ENCODE peak calls at places on chromosome 5, in ten cellular contexts. A is small intestine, K is A549, Y is SJSA1, H is BE2C, F is right atrium auricular region, U is HAP-1, P is dorsolateral prefrontal cortex, M is GM23248, X is fibroblast of pulmonary artery. S is an unnamed sample.

GRCh38 chr5:65961644-65962043 is 35.3 kb downstream of the ERBIN start:
- DNase-seq in M (peak), A (no peak), P (no peak), K (no peak), X (peak), F (no peak), Y (no peak), U (no peak), H (no peak), S (peak)

GRCh38 chr5:145056805-145057204 is 778.3 kb downstream of the PRELID2 start:
- DNase-seq in K (no peak), Y (no peak), U (no peak), M (peak), X (no peak), P (no peak), H (no peak), F (no peak), A (peak), S (peak)

GRCh38 chr5:20023686-20024085 is 35.7 kb upstream of the CDH18 start:
- DNase-seq in X (peak), F (no peak), H (no peak), K (no peak), M (no peak), A (no peak), Y (no peak), U (no peak), P (no peak), S (no peak)

GRCh38 chr5:59356813-59357381 is 536.6 kb downstream of the PDE4D start:
- DNase-seq in X (no peak), H (no peak), A (no peak), P (no peak), Y (no peak), K (peak), M (no peak), F (peak), U (no peak), S (peak)

GRCh38 chr5:36414869-36415282 is 113.2 kb upstream of the RANBP3L start:
- DNase-seq in Y (no peak), H (no peak), P (no peak), M (peak), U (peak), A (peak), K (peak), F (no peak), X (peak), S (peak)

GRCh38 chr5:76715734-76716455 is at the start of gene F2R:
- DNase-seq in U (peak), X (peak), Y (peak), K (peak), P (no peak), M (peak), F (no peak), H (peak), A (peak), S (peak)

GRCh38 chr5:135709103-135709660 is 125.3 kb upstream of the SLC25A48 start:
- DNase-seq in U (no peak), P (no peak), K (no peak), H (no peak), A (no peak), X (no peak), Y (no peak), M (no peak), F (no peak), S (no peak)

GRCh38 chr5:176167800-176168199 is 70.4 kb upstream of the SIMC1 start:
- DNase-seq in A (no peak), F (peak), M (peak), X (no peak), H (no peak), U (no peak), Y (no peak), K (no peak), P (no peak), S (no peak)

GRCh38 chr5:129099184-129099570 is 4.6 kb downstream of the ISOC1 start:
- DNase-seq in Y (no peak), F (no peak), M (no peak), X (no peak), U (no peak), K (no peak), A (no peak), P (no peak), H (no peak), S (no peak)

GRCh38 chr5:14958196-14958595 is 86.6 kb upstream of the ANKH start:
- DNase-seq in X (peak), M (peak), Y (no peak), U (no peak), F (no peak), K (peak), P (no peak), A (no peak), H (no peak), S (peak)

GRCh38 chr5:126674145-126674544 is 73.4 kb downstream of the PHAX start:
- DNase-seq in U (no peak), H (no peak), F (no peak), K (no peak), M (no peak), A (peak), Y (no peak), X (no peak), P (no peak), S (no peak)

GRCh38 chr5:149765932-149766331 is 35.8 kb downstream of the PPARGC1B start:
- DNase-seq in H (no peak), K (peak), X (no peak), A (peak), M (no peak), Y (no peak), P (no peak), F (no peak), U (no peak), S (no peak)

GRCh38 chr5:91101777-91102379 is 281.2 kb downstream of the ARRDC3 start:
- DNase-seq in H (peak), M (peak), A (peak), P (peak), K (peak), U (peak), F (peak), Y (peak), X (peak), S (peak)

DNA sequence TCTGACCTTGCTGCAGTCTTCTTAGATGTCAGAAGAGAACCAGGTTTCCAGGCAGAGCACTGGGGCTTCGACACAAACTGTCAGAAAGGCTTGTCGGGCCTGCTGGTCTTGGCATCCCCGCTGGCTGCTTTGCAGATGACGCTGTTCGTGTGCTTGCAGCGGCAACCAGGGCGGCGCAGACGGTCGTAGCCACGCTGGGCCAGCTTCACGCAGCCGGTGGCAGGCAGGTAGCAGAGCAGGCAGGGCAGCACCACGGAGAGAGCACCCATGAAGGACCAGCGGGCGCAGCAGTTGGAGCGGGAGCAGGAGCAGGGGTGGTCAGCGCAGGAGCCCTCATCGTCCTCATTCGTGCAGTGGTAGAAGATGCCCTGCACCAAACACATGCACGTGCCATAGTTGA is 10.7 kb downstream of the SPRY4 start:
- DNase-seq in H (no peak), M (no peak), A (no peak), K (no peak), U (no peak), P (no peak), Y (no peak), F (no peak), X (no peak), S (no peak)
- H3K4me3 ChIP-seq in H (no peak), M (no peak), A (no peak), K (no peak), U (no peak), P (no peak), Y (no peak), F (no peak), X (no peak), S (no peak)

GRCh38 chr5:168579206-168579986 is at the start of gene PANK3:
- DNase-seq in P (peak), U (peak), X (peak), M (peak), F (peak), K (peak), Y (peak), A (peak), H (peak), S (peak)

GRCh38 chr5:168578006-168578405 is 1.2 kb downstream of the PANK3 start:
- DNase-seq in X (peak), P (no peak), Y (no peak), K (no peak), M (peak), H (no peak), F (no peak), U (no peak), A (peak), S (peak)

GRCh38 chr5:168578506-168579205 is 512 bp downstream of the PANK3 start:
- DNase-seq in U (peak), A (no peak), X (no peak), H (peak), M (no peak), P (no peak), K (no peak), F (peak), Y (peak), S (peak)

GRCh38 chr5:168583742-168584482 is 4.7 kb upstream of the PANK3 start:
- DNase-seq in X (no peak), Y (no peak), K (no peak), H (no peak), F (no peak), M (no peak), U (no peak), P (no peak), A (no peak), S (no peak)

DNA sequence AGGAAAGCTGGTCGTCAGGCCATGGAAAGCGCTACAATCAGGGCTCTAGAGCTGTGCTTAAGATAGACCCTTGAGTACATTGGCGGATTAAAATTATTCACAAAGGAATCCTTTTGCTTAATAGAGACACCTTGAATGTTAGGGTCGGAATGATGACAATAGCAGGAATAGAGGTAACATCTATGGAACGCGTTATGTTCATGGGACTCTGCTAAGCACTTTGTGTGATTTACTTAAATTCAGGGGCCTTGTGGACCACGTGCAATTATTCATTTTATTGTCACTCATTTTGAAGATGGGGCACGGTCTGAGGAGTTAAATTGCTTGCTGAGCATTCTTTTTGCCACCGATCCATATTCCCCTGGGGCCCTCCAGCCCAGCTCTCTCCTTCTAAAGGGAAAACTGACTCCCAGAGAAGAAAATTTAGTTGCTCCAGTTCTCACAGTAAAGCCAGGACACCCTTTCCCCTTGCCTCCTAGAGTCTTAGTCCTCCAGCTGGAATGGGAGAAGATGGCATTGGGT is 880 bp upstream of the PANK3 start:
- DNase-seq in A (no peak), F (no peak), M (peak), P (no peak), Y (no peak), H (no peak), K (no peak), U (peak), X (no peak), S (no peak)
- H3K4me3 ChIP-seq in A (peak), F (peak), M (peak), P (peak), Y (peak), H (peak), K (peak), U (peak), X (peak), S (peak)

GRCh38 chr5:160049099-160049498 is 40.2 kb downstream of the TTC1 start:
- DNase-seq in Y (no peak), M (no peak), P (no peak), X (no peak), K (no peak), A (no peak), H (no peak), U (no peak), F (no peak), S (no peak)

GRCh38 chr5:160054047-160054446 is 45.1 kb downstream of the TTC1 start:
- DNase-seq in X (no peak), H (no peak), F (no peak), K (peak), P (no peak), U (no peak), M (peak), Y (no peak), A (no peak), S (no peak)

GRCh38 chr5:160054831-160055230 is 45.9 kb downstream of the TTC1 start:
- DNase-seq in U (no peak), X (no peak), M (peak), H (no peak), F (no peak), Y (peak), P (no peak), K (peak), A (peak), S (peak)
- H3K4me3 ChIP-seq in U (no peak), X (no peak), M (no peak), H (no peak), F (no peak), Y (no peak), P (no peak), K (no peak), A (no peak), S (no peak)

DNA sequence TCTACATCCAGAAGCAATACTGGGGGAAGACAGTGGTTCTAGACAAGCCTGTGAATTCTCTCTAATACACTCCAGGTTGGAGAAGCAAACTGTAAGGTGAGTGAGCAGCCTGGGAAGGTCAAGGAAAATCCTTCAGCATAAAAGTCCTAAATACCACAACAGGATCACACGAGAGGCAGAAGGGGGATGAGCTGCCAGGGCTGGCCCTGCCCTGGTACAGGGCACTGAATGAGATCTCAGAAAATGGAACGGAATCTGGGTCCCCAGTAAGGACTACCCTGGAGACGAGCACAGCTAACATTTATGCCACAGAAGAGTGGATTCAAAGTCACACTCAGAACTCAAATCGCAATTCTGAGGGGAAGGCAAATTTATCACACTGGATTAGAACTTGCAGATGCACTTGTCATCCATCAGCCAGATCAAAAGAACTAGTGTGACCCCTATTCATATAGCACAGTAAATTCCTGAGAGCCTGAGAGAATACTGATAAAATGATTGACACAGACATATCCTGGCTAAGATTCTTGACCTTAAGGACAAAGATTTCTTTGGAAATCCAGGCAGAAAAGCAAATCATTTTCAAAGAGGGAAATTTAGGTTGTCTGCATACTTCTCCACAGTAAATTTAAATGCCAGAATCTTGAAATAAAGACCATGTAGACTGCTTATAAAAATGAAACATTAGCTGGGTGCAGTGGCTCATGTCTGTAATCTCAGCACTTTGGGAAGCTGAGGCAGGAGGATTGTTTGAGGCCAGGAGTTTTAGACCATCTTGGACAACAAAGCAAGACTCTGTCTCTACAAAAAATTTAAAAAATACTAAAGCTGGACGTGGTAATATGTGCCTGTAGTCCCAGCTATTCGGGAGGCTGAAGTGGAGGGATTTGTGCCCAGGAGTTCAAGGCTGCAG is 25.6 kb downstream of the FYB1 start:
- DNase-seq in M (no peak), A (no peak), Y (no peak), X (no peak), P (no peak), K (no peak), H (no peak), U (no peak), F (no peak), S (no peak)
- H3K4me3 ChIP-seq in M (no peak), A (no peak), Y (no peak), X (no peak), P (no peak), K (no peak), H (no peak), U (no peak), F (no peak), S (no peak)

GRCh38 chr5:124746252-124746915 is at the start of gene ZNF608:
- DNase-seq in P (no peak), U (peak), X (peak), F (no peak), Y (peak), K (peak), A (peak), M (peak), H (peak), S (peak)
- H3K4me3 ChIP-seq in P (peak), U (peak), X (peak), F (peak), Y (peak), K (peak), A (peak), M (peak), H (peak), S (peak)

GRCh38 chr5:2288968-2289367 is 406.2 kb upstream of the IRX4 start:
- DNase-seq in H (no peak), F (no peak), A (no peak), U (no peak), Y (no peak), K (no peak), P (no peak), X (no peak), M (no peak), S (no peak)

GRCh38 chr5:2288466-2288865 is 405.7 kb upstream of the IRX4 start:
- DNase-seq in X (no peak), U (no peak), H (no peak), P (no peak), A (no peak), K (no peak), Y (no peak), F (no peak), M (no peak), S (no peak)

GRCh38 chr5:2283481-2284045 is 400.8 kb upstream of the IRX4 start:
- DNase-seq in K (no peak), F (no peak), U (no peak), A (no peak), Y (no peak), P (no peak), H (no peak), M (no peak), X (no peak), S (no peak)

GRCh38 chr5:2284678-2285077 is 402.0 kb upstream of the IRX4 start:
- DNase-seq in Y (no peak), A (no peak), M (no peak), X (no peak), F (no peak), U (no peak), P (no peak), K (no peak), H (no peak), S (no peak)

DNA sequence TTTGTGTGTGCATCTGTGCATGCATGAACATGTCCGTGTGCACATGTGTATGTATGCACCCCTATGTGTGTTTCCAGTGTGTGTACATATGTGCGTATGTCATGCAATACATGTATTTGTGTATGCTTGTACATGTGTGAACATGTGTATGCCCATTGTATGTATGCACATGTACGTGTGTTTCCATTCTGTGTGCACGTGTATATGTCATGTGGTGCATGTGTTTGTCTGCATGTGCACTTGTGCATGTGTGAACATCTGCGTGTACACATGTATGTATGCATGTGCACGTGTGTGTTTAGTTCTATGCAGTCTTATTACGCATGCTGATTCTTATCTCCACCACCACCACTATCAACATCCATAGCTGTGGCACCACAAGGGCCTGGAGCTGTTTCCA is 403.5 kb upstream of the IRX4 start:
- DNase-seq in U (no peak), H (no peak), K (no peak), M (no peak), A (no peak), X (no peak), P (no peak), Y (no peak), F (no peak), S (no peak)
- H3K4me3 ChIP-seq in U (no peak), H (no peak), K (no peak), M (no peak), A (no peak), X (no peak), P (no peak), Y (no peak), F (no peak), S (no peak)

GRCh38 chr5:160092519-160092918 is 26.7 kb downstream of the PWWP2A start:
- DNase-seq in Y (no peak), P (no peak), K (no peak), U (no peak), X (no peak), M (no peak), H (no peak), A (no peak), F (no peak), S (no peak)
- H3K4me3 ChIP-seq in Y (no peak), P (no peak), K (no peak), U (no peak), X (no peak), M (no peak), H (no peak), A (no peak), F (no peak), S (no peak)